ENCODE peak calls at places on chromosomes 5 and 9, in five cellular contexts. L is CD4-positive, CD25-positive, alpha-beta regulatory T cell; M is neuronal stem cell; C is tibial nerve; X is sigmoid colon. B is an unnamed sample. For H3K9me3, the result is how much of the 10 kb centered on the place peaks cover.

GRCh38 chr5:10036136-10036535 is 213.6 kb downstream of the ATPSCKMT start:
- DNase-seq in L (no peak), M (no peak), C (no peak), X (no peak), B (no peak)

GRCh38 chr5:73789851-73790281 is 163.9 kb downstream of the ARHGEF28 start:
- DNase-seq in L (no peak), M (no peak), C (no peak), X (no peak), B (no peak)

GRCh38 chr9:100216178-100216787 is 117.2 kb downstream of the INVS start:
- DNase-seq in L (peak), M (peak), C (peak), X (no peak), B (peak)

GRCh38 chr9:111961011-111961410 is 64.4 kb downstream of the UGCG start:
- DNase-seq in L (no peak), M (no peak), C (no peak), X (no peak), B (no peak)

GRCh38 chr5:159210306-159210722 is 961 bp upstream of the RNF145 start:
- DNase-seq in L (no peak), M (no peak), C (no peak), X (no peak), B (no peak)

GRCh38 chr5:180469586-180469865 is 24.7 kb upstream of the CNOT6 start:
- DNase-seq in L (no peak), M (no peak), C (no peak), X (no peak), B (no peak)

GRCh38 chr5:180345781-180346180 is 7.4 kb downstream of the GFPT2 start:
- DNase-seq in L (no peak), M (no peak), C (no peak), X (no peak), B (no peak)

GRCh38 chr5:136028782-136029742 is at the start of gene TGFBI:
- DNase-seq in L (no peak), M (peak), C (peak), X (peak), B (no peak)

GRCh38 chr5:96332535-96333396 is 100.3 kb downstream of the PCSK1 start:
- DNase-seq in L (no peak), M (no peak), C (no peak), X (no peak), B (no peak)

GRCh38 chr5:14463629-14464028 is 118.0 kb upstream of the OTULINL start:
- DNase-seq in L (no peak), M (no peak), C (no peak), X (no peak), B (no peak)

GRCh38 chr9:110152704-110153374 is 55.1 kb downstream of the C9orf152 start:
- DNase-seq in L (no peak), M (peak), C (peak), X (no peak), B (peak)

GRCh38 chr5:124236366-124237231 is 509.8 kb downstream of the ZNF608 start:
- DNase-seq in L (no peak), M (no peak), C (no peak), X (no peak), B (no peak)

GRCh38 chr9:101706261-101706798 is 32.1 kb downstream of the GRIN3A start:
- DNase-seq in L (no peak), M (no peak), C (no peak), X (no peak), B (no peak)

GRCh38 chr9:7173139-7173538 is 415.4 kb downstream of the KDM4C start:
- DNase-seq in L (no peak), M (no peak), C (no peak), X (no peak), B (no peak)

GRCh38 chr9:4837768-4838546 is 45.2 kb downstream of the RCL1 start:
- DNase-seq in L (no peak), M (no peak), C (peak), X (no peak), B (no peak)

GRCh38 chr5:167582263-167582662 is 709.2 kb upstream of the WWC1 start:
- DNase-seq in L (no peak), M (no peak), C (no peak), X (no peak), B (no peak)

GRCh38 chr9:109139851-109140250 is 20.1 kb upstream of the TMEM245 start:
- DNase-seq in L (no peak), M (no peak), C (no peak), X (no peak), B (no peak)

GRCh38 chr5:161851691-161852299 is 3.9 kb downstream of the GABRA1 start:
- DNase-seq in L (no peak), M (no peak), C (no peak), X (no peak), B (no peak)

GRCh38 chr5:65329266-65329665 is 152.5 kb downstream of the ADAMTS6 start:
- DNase-seq in L (no peak), M (peak), C (peak), X (no peak), B (no peak)

GRCh38 chr9:27489087-27489876 is 34.8 kb upstream of the IFNK start:
- DNase-seq in L (no peak), M (peak), C (no peak), X (no peak), B (no peak)

GRCh38 chr5:148640471-148640870 is 13.9 kb downstream of the HTR4 start:
- DNase-seq in L (no peak), M (no peak), C (no peak), X (no peak), B (no peak)

GRCh38 chr5:143118222-143118621 is 285.3 kb downstream of the NR3C1 start:
- DNase-seq in L (no peak), M (no peak), C (no peak), X (no peak), B (no peak)

GRCh38 chr5:151772868-151773561 is 1.3 kb downstream of the G3BP1 start:
- DNase-seq in L (no peak), M (no peak), C (no peak), X (no peak), B (peak)

GRCh38 chr5:172274951-172275753 is 8.4 kb downstream of the UBTD2 start:
- DNase-seq in L (peak), M (no peak), C (peak), X (no peak), B (peak)

GRCh38 chr5:139647406-139648204 is 544 bp upstream of the CXXC5 start:
- DNase-seq in L (no peak), M (no peak), C (no peak), X (peak), B (peak)
- H3K4me3 ChIP-seq in L (no peak), M (peak), C (peak), X (peak), B (no peak)

GRCh38 chr5:42321800-42322199 is 101.4 kb upstream of the GHR start:
- DNase-seq in L (no peak), M (no peak), C (no peak), X (no peak), B (no peak)
- H3K27ac ChIP-seq in L (no peak), M (no peak), C (no peak), X (no peak), B (no peak)

GRCh38 chr9:74858753-74859414 is 28.8 kb downstream of the TRPM6 start:
- DNase-seq in L (no peak), M (no peak), C (no peak), X (no peak), B (no peak)

GRCh38 chr9:74856997-74857396 is 30.7 kb downstream of the TRPM6 start:
- DNase-seq in L (no peak), M (no peak), C (no peak), X (no peak), B (no peak)

GRCh38 chr9:74865177-74865576 is 22.5 kb downstream of the TRPM6 start:
- DNase-seq in L (no peak), M (no peak), C (no peak), X (no peak), B (no peak)

GRCh38 chr9:74867483-74867882 is 20.2 kb downstream of the TRPM6 start:
- DNase-seq in L (no peak), M (no peak), C (no peak), X (no peak), B (no peak)

DNA sequence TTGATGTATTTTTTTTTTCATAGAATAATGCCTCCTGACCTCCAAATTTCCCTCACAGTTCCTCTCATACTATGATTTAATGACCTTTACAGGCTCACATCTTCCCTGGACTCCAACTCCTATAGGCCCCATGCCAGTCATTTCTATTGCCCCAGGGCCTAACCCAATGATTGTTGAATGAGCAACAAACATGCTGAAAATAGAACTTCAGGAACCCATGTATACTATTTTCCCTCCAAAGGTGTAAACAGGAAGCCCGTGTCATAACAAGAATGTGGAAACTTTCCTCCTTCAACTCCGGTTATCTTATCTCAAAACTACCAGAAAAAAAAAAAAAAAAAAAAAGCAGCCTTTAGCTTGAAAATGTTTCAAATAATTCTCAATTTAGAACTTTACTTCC is 25.9 kb downstream of the TRPM6 start:
- DNase-seq in L (no peak), M (no peak), C (no peak), X (no peak), B (no peak)
- H3K9me3 ChIP-seq in L (under half), M (under half), C (under half), X (under half), B (under half)

GRCh38 chr9:33510264-33511183 is 13.5 kb upstream of the ANKRD18B start:
- DNase-seq in L (peak), M (no peak), C (peak), X (peak), B (no peak)

DNA sequence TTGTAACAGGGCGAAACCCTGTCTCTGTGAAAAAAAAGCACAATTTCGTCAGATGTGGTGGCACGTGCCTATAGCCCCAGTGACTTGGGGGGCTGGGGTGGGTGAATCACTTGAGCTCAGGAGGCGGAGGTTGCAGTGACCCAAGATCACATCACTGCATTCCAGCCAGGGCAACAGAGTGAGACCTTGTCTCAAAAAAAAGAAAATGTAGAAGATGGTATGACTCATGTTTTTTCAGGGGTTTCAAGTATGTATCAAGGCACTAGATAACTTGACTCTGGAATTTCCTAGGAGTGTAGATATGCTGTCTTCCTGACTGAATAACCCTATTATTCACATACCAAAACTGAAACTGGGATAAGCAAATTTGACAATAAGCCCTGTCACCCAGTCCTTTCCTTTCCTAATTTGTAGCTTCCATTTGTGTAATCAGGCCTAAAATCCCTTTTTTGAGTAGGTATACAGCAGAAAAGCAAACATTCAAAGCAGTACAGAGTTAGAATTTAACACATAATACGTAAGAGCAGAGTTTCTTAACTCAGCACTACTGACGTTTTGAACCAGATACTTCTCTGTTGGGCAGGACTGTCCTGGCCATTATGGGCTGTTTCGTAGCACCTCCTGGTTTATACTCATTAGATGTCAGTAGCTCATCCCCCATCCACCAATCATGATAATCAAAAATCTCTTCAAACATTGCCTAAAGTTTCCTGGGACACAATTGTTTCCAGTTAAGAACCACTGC is 17.3 kb upstream of the ANKRD18B start:
- DNase-seq in L (no peak), M (no peak), C (no peak), X (no peak), B (no peak)
- H3K4me3 ChIP-seq in L (no peak), M (no peak), C (no peak), X (no peak), B (no peak)

GRCh38 chr9:136172412-136173079 is 32.4 kb downstream of the LHX3 start:
- DNase-seq in L (no peak), M (no peak), C (no peak), X (no peak), B (no peak)

GRCh38 chr9:136175745-136176290 is 29.1 kb downstream of the LHX3 start:
- DNase-seq in L (no peak), M (no peak), C (no peak), X (no peak), B (no peak)

GRCh38 chr9:136171801-136172411 is 33.0 kb downstream of the LHX3 start:
- DNase-seq in L (no peak), M (no peak), C (no peak), X (no peak), B (no peak)

GRCh38 chr9:136174779-136175744 is 29.9 kb downstream of the LHX3 start:
- DNase-seq in L (no peak), M (no peak), C (no peak), X (no peak), B (no peak)

DNA sequence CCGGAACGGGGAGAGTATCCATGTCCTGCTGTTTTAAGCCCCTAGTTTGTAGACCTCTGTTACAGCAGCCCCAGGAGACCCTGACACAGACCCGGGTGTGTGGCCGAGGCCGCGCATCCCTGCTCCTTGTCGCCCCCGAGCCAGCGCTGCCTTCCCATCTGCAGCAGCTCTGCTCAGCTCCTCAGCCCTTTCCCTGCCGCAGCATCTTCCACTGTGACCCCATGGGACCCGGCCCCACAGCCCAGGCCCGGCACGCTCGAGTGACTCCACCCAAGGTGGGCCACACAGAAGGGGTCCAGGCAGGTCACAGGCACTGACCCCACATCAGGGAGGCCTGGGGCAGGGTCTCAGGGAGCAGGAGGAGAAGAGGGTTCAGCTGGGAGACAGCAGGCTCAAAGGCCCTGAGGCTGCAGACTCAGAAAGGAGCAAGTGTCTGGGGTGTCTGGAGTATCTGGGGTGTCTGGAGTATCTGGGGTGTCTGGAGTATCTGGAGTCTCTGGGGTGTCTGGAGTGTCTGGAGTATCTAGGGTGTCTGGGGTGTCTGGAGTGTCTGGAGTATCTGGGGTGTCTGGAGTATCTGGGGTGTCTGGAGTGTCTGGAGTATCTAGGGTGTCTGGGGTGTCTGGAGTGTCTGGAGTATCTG is 31.2 kb downstream of the LHX3 start:
- DNase-seq in L (no peak), M (no peak), C (no peak), X (no peak), B (no peak)
- H3K27ac ChIP-seq in L (no peak), M (no peak), C (no peak), X (no peak), B (no peak)

DNA sequence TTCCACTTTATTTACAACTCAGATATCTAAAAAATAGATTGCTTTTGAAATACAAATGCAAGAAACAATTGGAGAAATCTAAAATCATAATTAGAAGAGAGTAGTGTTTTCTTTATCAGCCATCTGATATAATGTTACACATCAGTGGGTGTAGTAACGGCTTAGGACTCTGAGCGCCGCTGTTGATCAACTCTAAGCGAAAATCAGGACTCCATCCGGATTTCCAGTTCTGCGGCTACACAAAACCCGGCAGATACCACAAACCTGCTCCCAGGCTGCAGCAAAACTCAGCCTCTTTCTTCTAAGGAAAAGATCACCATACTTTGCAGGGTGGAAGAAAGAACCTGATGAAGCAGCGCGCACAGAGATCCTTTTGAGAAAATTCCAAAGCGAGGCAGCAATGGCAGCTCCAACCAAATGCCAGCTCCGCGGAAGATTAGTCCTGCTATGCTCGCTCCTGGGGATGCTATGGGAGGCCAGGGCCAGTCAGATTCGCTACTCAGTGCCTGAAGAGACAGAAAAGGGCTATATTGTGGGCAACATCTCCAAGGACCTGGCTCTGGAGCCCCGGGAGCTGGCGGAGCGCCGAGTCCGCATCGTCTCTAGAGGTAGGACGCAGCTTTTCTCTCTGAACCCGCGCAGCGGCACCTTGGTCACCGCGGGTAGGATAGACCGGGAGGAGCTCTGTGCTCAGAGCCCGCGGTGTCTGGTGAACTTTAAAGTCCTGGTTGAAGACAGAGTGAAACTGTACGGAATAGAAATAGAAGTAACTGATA is at the start of gene PCDHGA9:
- DNase-seq in L (no peak), M (no peak), C (no peak), X (no peak), B (no peak)
- H3K9me3 ChIP-seq in L (under half), M (under half), C (half or more), X (half or more), B (under half)

GRCh38 chr9:94869415-94869838 is 142.9 kb downstream of the AOPEP start:
- DNase-seq in L (no peak), M (no peak), C (no peak), X (no peak), B (no peak)

GRCh38 chr9:94868462-94868861 is 142.0 kb downstream of the AOPEP start:
- DNase-seq in L (no peak), M (no peak), C (no peak), X (no peak), B (no peak)

GRCh38 chr9:94866770-94867169 is 140.3 kb downstream of the AOPEP start:
- DNase-seq in L (no peak), M (no peak), C (no peak), X (no peak), B (no peak)

GRCh38 chr9:94867281-94867841 is 140.9 kb downstream of the AOPEP start:
- DNase-seq in L (no peak), M (no peak), C (peak), X (peak), B (no peak)

GRCh38 chr9:94867842-94868312 is 141.4 kb downstream of the AOPEP start:
- DNase-seq in L (no peak), M (no peak), C (no peak), X (no peak), B (no peak)
- H3K4me3 ChIP-seq in L (no peak), M (no peak), C (no peak), X (peak), B (no peak)